ENCODE peak calls at places on chromosome 10, in ten cellular contexts. Y is fibroblast of the aortic adventitia; U is retinal pigment epithelial cell; F is sigmoid colon; E is GM20000; G is left ventricle myocardium inferior; K is HFF-Myc; I is endodermal cell; D is CD8-positive, alpha-beta T cell; V is nephron progenitor cell. Z is an unnamed sample.
A peak's percentile ranks its signal among the peaks of the same experiment; 100 is the strongest.

GRCh38 chr10:73094249-73094850 is 2.3 kb downstream of the P4HA1 start:
- DNase-seq in F (no peak), U (no peak), D (no peak), Y (peak; percentile 45), G (no peak), V (no peak), I (no peak), K (no peak), E (no peak), Z (no peak)

GRCh38 chr10:114821915-114822770 is 563 bp downstream of the FHIP2A start:
- DNase-seq in E (peak; percentile 61), I (peak; percentile 77), U (no peak), D (peak; percentile 67), V (peak; percentile 49), F (peak; percentile 72), K (no peak), G (peak; percentile 18), Y (peak; percentile 18), Z (peak; percentile 53)

GRCh38 chr10:59257224-59257623 is 80.8 kb downstream of the PHYHIPL start:
- DNase-seq in G (no peak), I (no peak), U (no peak), Y (no peak), D (no peak), F (no peak), V (no peak), E (no peak), K (no peak), Z (no peak)

GRCh38 chr10:58834093-58834674 is 321.5 kb downstream of the BICC1 start:
- DNase-seq in D (no peak), F (no peak), K (no peak), I (no peak), E (no peak), Y (peak; percentile 28), U (no peak), V (no peak), G (no peak), Z (no peak)

GRCh38 chr10:61452655-61453641 is at the start of gene TMEM26:
- DNase-seq in D (no peak), F (peak; percentile 85), V (peak; percentile 62), I (peak; percentile 88), G (peak; percentile 37), K (no peak), U (no peak), Y (peak; percentile 32), E (no peak), Z (no peak)

GRCh38 chr10:103916254-103916653 is 1.7 kb downstream of the STN1 start:
- DNase-seq in D (no peak), U (no peak), K (no peak), V (no peak), Y (no peak), I (no peak), G (no peak), E (no peak), F (no peak), Z (no peak)

GRCh38 chr10:18104223-18104872 is 35.9 kb upstream of the CACNB2 start:
- DNase-seq in G (peak; percentile 24), Y (peak; percentile 64), U (no peak), V (peak; percentile 63), F (no peak), I (peak; percentile 83), E (peak; percentile 30), D (no peak), K (peak; percentile 15), Z (peak; percentile 35)

GRCh38 chr10:63603709-63604445 is 82.7 kb downstream of the REEP3 start:
- DNase-seq in D (no peak), U (no peak), Y (peak; percentile 17), I (no peak), F (no peak), G (no peak), K (no peak), V (no peak), E (peak; percentile 28), Z (peak; percentile 54)

GRCh38 chr10:60188548-60188947 is 201.1 kb downstream of the ANK3 start:
- DNase-seq in D (no peak), V (no peak), K (no peak), U (no peak), E (no peak), I (no peak), Y (no peak), F (no peak), G (no peak), Z (no peak)

GRCh38 chr10:4407783-4408182 is 418.2 kb upstream of the AKR1E2 start:
- DNase-seq in Y (peak; percentile 71), F (no peak), G (no peak), E (no peak), K (no peak), V (no peak), U (no peak), I (no peak), D (no peak), Z (no peak)

DNA sequence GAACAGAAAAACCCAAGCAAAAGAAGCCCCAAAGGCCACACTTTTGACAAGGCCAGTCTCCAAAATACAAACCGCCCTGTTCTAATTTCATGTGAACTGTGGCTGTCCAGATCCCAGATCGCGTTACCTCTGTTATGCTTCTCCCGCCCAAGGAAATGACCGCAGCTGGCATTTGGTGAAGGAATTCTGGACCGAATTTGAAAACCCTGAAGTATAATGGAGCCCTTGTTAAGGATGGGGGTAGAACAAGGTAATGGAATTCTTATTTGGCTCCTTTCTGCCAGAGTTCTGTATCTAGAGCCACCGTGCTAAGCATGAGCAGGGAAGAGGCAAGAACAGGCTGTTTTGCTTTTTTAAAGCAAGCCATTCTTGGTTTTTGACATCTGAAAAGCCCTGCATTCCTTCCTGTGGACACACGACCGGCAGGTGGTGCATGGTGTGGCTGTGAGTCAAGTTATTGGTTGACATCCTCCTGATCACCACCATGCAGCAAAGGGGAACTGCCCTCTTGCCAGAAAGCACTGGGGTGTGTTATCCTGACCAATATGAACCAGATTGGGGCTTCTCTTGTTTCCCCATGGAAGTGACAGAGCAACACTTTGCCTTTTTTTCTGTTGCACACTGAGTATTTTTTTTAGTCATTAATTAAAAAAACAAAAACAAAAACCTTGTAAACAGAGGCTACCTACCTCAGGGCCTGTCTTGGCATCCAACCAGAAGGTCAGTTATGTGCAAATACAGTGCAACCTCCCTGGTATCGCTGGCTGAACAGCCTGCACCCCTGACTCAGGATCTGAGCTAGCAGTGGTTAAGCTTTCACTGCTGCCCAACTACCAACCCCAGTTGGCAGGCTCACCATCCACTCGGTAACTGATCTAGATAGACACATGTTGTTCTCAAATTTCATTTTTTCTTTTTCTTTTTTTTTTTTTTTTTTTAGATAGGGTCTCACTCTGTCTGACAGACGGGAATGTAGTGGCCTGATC is 14.2 kb downstream of the UCMA start:
- DNase-seq in Y (peak; percentile 4), G (no peak), U (no peak), V (no peak), E (peak; percentile 54), D (no peak), K (peak; percentile 2), F (peak; percentile 26), I (peak; percentile 80), Z (peak; percentile 69)
- TF ChIP-seq CTCF in Y (no peak), G (no peak), U (peak; percentile 40), V (no peak), E (peak; percentile 5), D (no peak), K (no peak), F (no peak), I (peak; percentile 68), Z (peak; percentile 37)

GRCh38 chr10:66827353-66827752 is 98.5 kb upstream of the LRRTM3 start:
- DNase-seq in U (no peak), Y (peak; percentile 65), I (no peak), K (peak; percentile 19), G (no peak), V (no peak), D (no peak), F (no peak), E (no peak), Z (no peak)
- TF ChIP-seq CTCF in U (no peak), Y (no peak), I (no peak), K (no peak), G (no peak), V (no peak), D (no peak), F (no peak), E (no peak), Z (no peak)

DNA sequence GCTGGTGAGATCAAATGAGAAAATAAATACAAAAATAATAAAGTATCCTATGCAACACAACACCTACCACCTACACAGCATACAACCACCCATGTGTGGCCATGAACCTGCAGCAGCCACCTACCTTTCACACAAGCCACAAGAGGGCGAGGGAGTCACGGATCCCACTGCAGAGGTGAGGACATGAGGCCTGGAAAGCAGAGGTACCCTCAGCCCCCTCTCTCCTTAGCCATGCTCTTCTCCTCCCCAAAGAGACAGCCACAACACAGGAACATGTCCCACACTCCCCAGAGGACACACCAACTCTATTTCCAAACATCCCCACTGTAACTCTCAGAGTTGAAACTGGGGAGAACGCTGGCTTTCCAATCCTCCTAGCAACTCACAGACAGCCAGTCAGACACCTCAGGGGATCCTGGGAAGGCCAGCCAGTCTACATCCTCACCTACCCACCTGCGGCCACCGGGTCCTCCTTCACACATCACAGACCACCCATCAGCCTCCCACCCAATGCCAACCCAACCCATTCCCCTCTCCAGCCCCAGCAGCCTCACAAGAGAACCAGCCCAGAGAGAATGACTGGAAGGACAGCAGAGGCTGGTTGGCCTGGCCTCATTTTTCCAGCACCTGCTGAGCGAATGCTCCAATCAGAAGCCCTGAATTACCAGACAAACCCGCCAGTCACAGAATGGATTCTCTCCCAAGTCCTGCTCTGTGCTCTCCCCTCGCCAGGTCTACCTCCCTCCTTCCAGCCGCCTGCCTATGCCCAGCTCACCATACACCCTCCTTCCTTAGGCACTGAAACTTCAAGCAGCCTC is 18.4 kb downstream of the DLG5 start:
- DNase-seq in I (peak; percentile 85), K (no peak), E (no peak), G (no peak), F (no peak), Y (no peak), U (no peak), V (no peak), D (no peak), Z (no peak)
- TF ChIP-seq CTCF in I (peak; percentile 84), K (peak; percentile 24), E (peak; percentile 29), G (no peak), F (no peak), Y (no peak), U (peak; percentile 34), V (peak; percentile 27), D (no peak), Z (peak; percentile 26)

GRCh38 chr10:71213127-71213616 is 802 bp downstream of the UNC5B start:
- DNase-seq in K (no peak), G (peak; percentile 55), U (peak; percentile 67), Y (peak; percentile 78), D (no peak), V (peak; percentile 44), F (peak; percentile 84), E (peak; percentile 43), I (peak; percentile 85), Z (peak; percentile 41)

GRCh38 chr10:71211759-71212248 is 566 bp upstream of the UNC5B start:
- DNase-seq in D (no peak), Y (no peak), I (no peak), F (no peak), G (no peak), V (no peak), E (no peak), K (no peak), U (no peak), Z (no peak)

GRCh38 chr10:71213761-71214440 is 1.5 kb downstream of the UNC5B start:
- DNase-seq in E (peak; percentile 36), Y (peak; percentile 89), I (peak; percentile 82), K (no peak), D (no peak), G (no peak), V (peak; percentile 40), F (no peak), U (peak; percentile 73), Z (peak; percentile 33)

GRCh38 chr10:71211053-71211452 is 1.3 kb upstream of the UNC5B start:
- DNase-seq in F (no peak), I (peak; percentile 38), D (no peak), K (no peak), Y (no peak), U (no peak), G (no peak), V (no peak), E (no peak), Z (no peak)

GRCh38 chr10:71212249-71213126 is at the start of gene UNC5B:
- DNase-seq in F (peak; percentile 94), I (peak; percentile 96), G (peak; percentile 93), U (no peak), E (peak; percentile 61), V (peak; percentile 97), Y (peak; percentile 82), K (peak; percentile 42), D (peak; percentile 68), Z (peak; percentile 61)
- TF ChIP-seq CTCF in F (no peak), I (peak; percentile 66), G (peak; percentile 65), U (peak; percentile 31), E (no peak), V (no peak), Y (peak; percentile 40), K (no peak), D (no peak), Z (no peak)

Z was measured in GM13976.